ENCODE peak calls at places on chromosomes 4 and X, in four cellular contexts. F is SK-N-SH, J is WTC11, H is GM12878. Z is an unnamed sample.

GRCh38 chr4:15906024-15906443 is 32.5 kb downstream of the FGFBP1 start:
- DNase-seq in F (no peak), J (peak), H (no peak), Z (peak)

GRCh38 chrX:120380699-120381098 is 18.8 kb downstream of the ATP1B4 start:
- DNase-seq in F (no peak), J (no peak), H (no peak), Z (no peak)

GRCh38 chrX:44223150-44223549 is 120.3 kb downstream of the EFHC2 start:
- DNase-seq in F (no peak), J (no peak), H (no peak), Z (no peak)

GRCh38 chr4:83011779-83012630 is 1.4 kb upstream of the LIN54 start:
- DNase-seq in F (no peak), J (peak), H (no peak), Z (peak)

GRCh38 chrX:115940348-115940747 is 230.2 kb upstream of the AGTR2 start:
- DNase-seq in F (no peak), J (no peak), H (no peak), Z (no peak)

GRCh38 chrX:24498181-24498580 is 33.1 kb downstream of the PDK3 start:
- DNase-seq in F (no peak), J (no peak), H (no peak), Z (peak)

GRCh38 chr4:53619431-53619830 is 28.1 kb upstream of the LNX1 start:
- DNase-seq in F (no peak), J (no peak), H (no peak), Z (no peak)

GRCh38 chrX:117919755-117920154 is 196.9 kb downstream of the KLHL13 start:
- DNase-seq in F (no peak), J (no peak), H (no peak), Z (no peak)

GRCh38 chr4:38069271-38069760 is 109.1 kb downstream of the PTTG2 start:
- DNase-seq in F (peak), J (peak), H (no peak), Z (peak)

GRCh38 chr4:156103306-156103705 is 149.6 kb upstream of the CTSO start:
- DNase-seq in F (no peak), J (no peak), H (no peak), Z (no peak)

GRCh38 chrX:13690836-13691235 is 1.9 kb downstream of the RAB9A start:
- DNase-seq in F (no peak), J (no peak), H (no peak), Z (no peak)
- TF ChIP-seq USF1 in F (no peak), J (no peak), H (no peak), Z (no peak)

GRCh38 chrX:153973127-153974002 is 811 bp downstream of the TMEM187 start:
- DNase-seq in F (no peak), J (no peak), H (no peak), Z (peak)
- TF ChIP-seq USF1 in F (no peak), J (no peak), H (no peak), Z (no peak)

GRCh38 chr4:129394635-129395034 is 298.7 kb downstream of the C4orf33 start:
- DNase-seq in F (no peak), J (no peak), H (no peak), Z (no peak)
- TF ChIP-seq USF1 in F (no peak), J (no peak), H (no peak), Z (no peak)

DNA sequence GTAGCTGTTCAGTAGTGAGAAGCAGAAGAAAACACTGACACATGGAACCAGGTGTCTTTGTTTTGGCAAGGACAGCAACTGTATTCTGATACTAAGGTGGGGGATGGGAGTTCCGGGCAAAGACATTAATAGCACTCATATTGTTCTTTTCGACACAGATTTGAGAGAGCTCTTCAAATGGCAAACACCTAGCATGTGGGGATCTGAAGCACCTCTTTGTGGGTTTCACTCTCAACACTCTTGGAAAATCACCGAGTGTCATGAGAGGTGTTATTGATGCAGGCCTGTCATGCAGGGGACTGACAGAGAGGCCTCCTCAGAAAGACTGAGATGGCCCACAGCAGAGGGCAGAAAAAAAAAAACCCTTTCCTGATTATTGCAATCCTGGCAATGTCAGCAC is 228.4 kb upstream of the VCX start:
- DNase-seq in F (no peak), J (no peak), H (no peak), Z (no peak)
- TF ChIP-seq USF1 in F (no peak), J (no peak), H (no peak), Z (no peak)

GRCh38 chr4:87783781-87784180 is 15.6 kb upstream of the IBSP start:
- DNase-seq in F (no peak), J (no peak), H (no peak), Z (no peak)
- TF ChIP-seq USF1 in F (no peak), J (no peak), H (no peak), Z (no peak)